ENCODE peak calls at places on chromosomes 13 and 19, in eight cellular contexts. One of them, this sample, is unnamed.

GRCh38 chr19:14408641-14409120 is 10.5 kb downstream of the DDX39A start:
- DNase-seq in NCI-H446: no peak
- DNase-seq in endodermal cell: no peak
- DNase-seq in stimulated activated CD4-positive, alpha-beta T cell treated with anti-CD3 and anti-CD28 coated beads, Interleukin-4, amount 100 ng/mL, for 1 hour: no peak
- DNase-seq in aorta: no peak
- DNase-seq in spleen: no peak
- DNase-seq in AG08396: no peak
- DNase-seq in smooth muscle cell of the brain vasculature: no peak
- DNase-seq in this sample: no peak

GRCh38 chr19:34254552-34255432 is at the start of gene GARRE1:
- DNase-seq in AG08396: peak
- DNase-seq in stimulated activated CD4-positive, alpha-beta T cell treated with anti-CD3 and anti-CD28 coated beads, Interleukin-4, amount 100 ng/mL, for 1 hour: peak
- DNase-seq in smooth muscle cell of the brain vasculature: no peak
- DNase-seq in NCI-H446: no peak
- DNase-seq in spleen: peak
- DNase-seq in endodermal cell: peak
- DNase-seq in aorta: peak
- DNase-seq in this sample: no peak

GRCh38 chr19:27972291-27973040 is 1240.5 kb downstream of the UQCRFS1 start:
- DNase-seq in aorta: no peak
- DNase-seq in NCI-H446: no peak
- DNase-seq in spleen: no peak
- DNase-seq in stimulated activated CD4-positive, alpha-beta T cell treated with anti-CD3 and anti-CD28 coated beads, Interleukin-4, amount 100 ng/mL, for 1 hour: no peak
- DNase-seq in smooth muscle cell of the brain vasculature: no peak
- DNase-seq in AG08396: peak
- DNase-seq in endodermal cell: no peak
- DNase-seq in this sample: no peak

GRCh38 chr13:67155898-67156717 is 74.0 kb downstream of the PCDH9 start:
- DNase-seq in NCI-H446: no peak
- DNase-seq in endodermal cell: no peak
- DNase-seq in spleen: no peak
- DNase-seq in stimulated activated CD4-positive, alpha-beta T cell treated with anti-CD3 and anti-CD28 coated beads, Interleukin-4, amount 100 ng/mL, for 1 hour: no peak
- DNase-seq in AG08396: no peak
- DNase-seq in smooth muscle cell of the brain vasculature: no peak
- DNase-seq in aorta: no peak
- DNase-seq in this sample: no peak

GRCh38 chr19:58262922-58263296 is 15.8 kb upstream of the ZNF8 start:
- DNase-seq in NCI-H446: no peak
- DNase-seq in aorta: no peak
- DNase-seq in AG08396: no peak
- DNase-seq in spleen: no peak
- DNase-seq in stimulated activated CD4-positive, alpha-beta T cell treated with anti-CD3 and anti-CD28 coated beads, Interleukin-4, amount 100 ng/mL, for 1 hour: no peak
- DNase-seq in endodermal cell: no peak
- DNase-seq in smooth muscle cell of the brain vasculature: no peak
- DNase-seq in this sample: no peak

GRCh38 chr19:7833225-7834156 is 3.5 kb downstream of the EVI5L start:
- DNase-seq in smooth muscle cell of the brain vasculature: no peak
- DNase-seq in aorta: no peak
- DNase-seq in stimulated activated CD4-positive, alpha-beta T cell treated with anti-CD3 and anti-CD28 coated beads, Interleukin-4, amount 100 ng/mL, for 1 hour: no peak
- DNase-seq in NCI-H446: peak
- DNase-seq in endodermal cell: no peak
- DNase-seq in AG08396: no peak
- DNase-seq in spleen: peak
- DNase-seq in this sample: peak

GRCh38 chr13:95155504-95155903 is 145.7 kb downstream of the ABCC4 start:
- DNase-seq in spleen: no peak
- DNase-seq in stimulated activated CD4-positive, alpha-beta T cell treated with anti-CD3 and anti-CD28 coated beads, Interleukin-4, amount 100 ng/mL, for 1 hour: no peak
- DNase-seq in NCI-H446: no peak
- DNase-seq in aorta: no peak
- DNase-seq in AG08396: no peak
- DNase-seq in smooth muscle cell of the brain vasculature: no peak
- DNase-seq in endodermal cell: no peak
- DNase-seq in this sample: no peak

GRCh38 chr13:20938302-20938701 is 35.8 kb upstream of the XPO4 start:
- DNase-seq in stimulated activated CD4-positive, alpha-beta T cell treated with anti-CD3 and anti-CD28 coated beads, Interleukin-4, amount 100 ng/mL, for 1 hour: no peak
- DNase-seq in smooth muscle cell of the brain vasculature: no peak
- DNase-seq in spleen: no peak
- DNase-seq in endodermal cell: no peak
- DNase-seq in NCI-H446: no peak
- DNase-seq in aorta: no peak
- DNase-seq in AG08396: no peak
- DNase-seq in this sample: no peak

GRCh38 chr13:92959790-92960189 is 266.8 kb upstream of the GPC6 start:
- DNase-seq in endodermal cell: no peak
- DNase-seq in smooth muscle cell of the brain vasculature: no peak
- DNase-seq in stimulated activated CD4-positive, alpha-beta T cell treated with anti-CD3 and anti-CD28 coated beads, Interleukin-4, amount 100 ng/mL, for 1 hour: no peak
- DNase-seq in aorta: no peak
- DNase-seq in NCI-H446: no peak
- DNase-seq in spleen: no peak
- DNase-seq in AG08396: no peak
- DNase-seq in this sample: no peak